ENCODE peak calls at places on chromosomes 12 and 14, in four cellular contexts. E is transverse colon, A is fibroblast of lung, T is pancreas. Y is an unnamed sample. For H3K4me1, the result is how much of the 10 kb centered on the place peaks cover.

GRCh38 chr12:2118061-2118460 is 65.3 kb downstream of the CACNA1C start:
- DNase-seq in E (no peak), A (no peak), T (no peak), Y (no peak)

GRCh38 chr12:9064201-9064814 is 51.4 kb downstream of the A2M start:
- DNase-seq in E (peak), A (peak), T (peak), Y (peak)

GRCh38 chr12:98064501-98064900 is 450.9 kb upstream of the TMPO start:
- DNase-seq in E (no peak), A (no peak), T (no peak), Y (no peak)

GRCh38 chr12:26789731-26790644 is 43.0 kb downstream of the ITPR2 start:
- DNase-seq in E (peak), A (peak), T (no peak), Y (no peak)

GRCh38 chr14:55715889-55716288 is 135.9 kb downstream of the KTN1 start:
- DNase-seq in E (no peak), A (peak), T (no peak), Y (no peak)

GRCh38 chr14:89625988-89626806 is 209.2 kb upstream of the FOXN3 start:
- DNase-seq in E (no peak), A (no peak), T (no peak), Y (no peak)

GRCh38 chr12:31521972-31522371 is 69.0 kb downstream of the DENND5B start:
- DNase-seq in E (no peak), A (peak), T (no peak), Y (no peak)

GRCh38 chr12:112901271-112901670 is 5.5 kb upstream of the OAS1 start:
- DNase-seq in E (peak), A (no peak), T (no peak), Y (peak)

GRCh38 chr12:45232771-45233372 is 17.0 kb downstream of the ANO6 start:
- DNase-seq in E (no peak), A (peak), T (peak), Y (no peak)

GRCh38 chr14:89641495-89642162 is 224.6 kb upstream of the FOXN3 start:
- DNase-seq in E (no peak), A (no peak), T (no peak), Y (no peak)

GRCh38 chr12:39905152-39905551 is 200.7 kb downstream of the SLC2A13 start:
- DNase-seq in E (peak), A (peak), T (peak), Y (no peak)

GRCh38 chr12:53097564-53098353 is at the start of gene IGFBP6:
- DNase-seq in E (peak), A (peak), T (peak), Y (peak)

GRCh38 chr14:61385002-61385685 is 63.8 kb downstream of the PRKCH start:
- DNase-seq in E (peak), A (no peak), T (no peak), Y (peak)

GRCh38 chr14:69326611-69327010 is 66.7 kb downstream of the GALNT16 start:
- DNase-seq in E (peak), A (no peak), T (no peak), Y (peak)

GRCh38 chr12:123200414-123200813 is 32.5 kb downstream of the MPHOSPH9 start:
- DNase-seq in E (no peak), A (no peak), T (no peak), Y (no peak)

GRCh38 chr12:108815875-108816594 is 41.3 kb downstream of the SSH1 start:
- DNase-seq in E (no peak), A (peak), T (no peak), Y (no peak)

GRCh38 chr14:93041002-93041401 is 74.7 kb downstream of the ITPK1 start:
- DNase-seq in E (no peak), A (no peak), T (no peak), Y (no peak)

GRCh38 chr14:93039649-93040315 is 75.9 kb downstream of the ITPK1 start:
- DNase-seq in E (no peak), A (no peak), T (no peak), Y (no peak)

GRCh38 chr14:93041830-93042229 is 73.9 kb downstream of the ITPK1 start:
- DNase-seq in E (no peak), A (no peak), T (no peak), Y (no peak)

GRCh38 chr14:93042968-93043940 is 72.5 kb downstream of the ITPK1 start:
- DNase-seq in E (peak), A (peak), T (peak), Y (peak)

DNA sequence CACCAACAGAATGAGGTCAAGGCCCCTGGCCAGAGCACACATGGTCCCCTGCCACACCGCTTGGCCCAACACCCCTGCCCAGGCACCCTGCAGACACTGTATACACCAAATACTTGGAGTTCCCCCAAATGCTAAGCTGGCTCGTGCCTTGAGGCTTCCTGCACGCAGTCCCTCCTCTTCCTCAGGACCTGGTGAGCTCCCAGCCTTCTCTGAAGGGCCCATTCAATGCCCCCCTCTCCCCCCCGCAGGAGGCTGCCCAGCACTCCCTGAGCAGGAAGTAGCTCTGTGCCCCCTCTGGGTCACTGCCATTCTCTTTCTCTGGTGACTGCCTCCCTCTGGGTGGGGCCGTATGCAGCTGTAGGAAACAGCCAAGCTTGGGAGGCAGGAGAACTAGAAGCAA is 75.3 kb downstream of the ITPK1 start:
- DNase-seq in E (peak), A (no peak), T (no peak), Y (no peak)
- H3K4me1 ChIP-seq in E (half or more), A (under half), T (under half), Y (half or more)

DNA sequence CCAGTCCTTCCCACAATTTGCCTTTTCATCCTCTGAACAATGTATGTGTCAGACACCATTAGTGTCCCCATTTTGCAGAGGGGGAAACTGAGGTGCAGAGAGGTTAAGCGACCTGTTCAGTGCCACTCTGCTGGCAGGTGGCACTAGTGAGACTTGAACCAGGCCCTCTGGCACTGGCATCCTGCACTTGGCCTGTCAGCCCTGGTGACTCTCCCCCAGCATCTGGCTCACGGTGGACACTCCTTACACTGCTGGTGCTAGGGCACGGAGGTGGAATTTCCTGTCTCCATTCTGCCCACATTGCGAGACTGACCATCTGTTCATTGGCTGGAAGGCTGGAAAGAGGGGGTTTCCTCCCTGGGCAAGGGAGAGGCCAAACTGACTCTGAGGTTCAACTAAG is 48.7 kb downstream of the CCNK start:
- DNase-seq in E (no peak), A (no peak), T (no peak), Y (no peak)
- H3K4me1 ChIP-seq in E (under half), A (under half), T (under half), Y (under half)

DNA sequence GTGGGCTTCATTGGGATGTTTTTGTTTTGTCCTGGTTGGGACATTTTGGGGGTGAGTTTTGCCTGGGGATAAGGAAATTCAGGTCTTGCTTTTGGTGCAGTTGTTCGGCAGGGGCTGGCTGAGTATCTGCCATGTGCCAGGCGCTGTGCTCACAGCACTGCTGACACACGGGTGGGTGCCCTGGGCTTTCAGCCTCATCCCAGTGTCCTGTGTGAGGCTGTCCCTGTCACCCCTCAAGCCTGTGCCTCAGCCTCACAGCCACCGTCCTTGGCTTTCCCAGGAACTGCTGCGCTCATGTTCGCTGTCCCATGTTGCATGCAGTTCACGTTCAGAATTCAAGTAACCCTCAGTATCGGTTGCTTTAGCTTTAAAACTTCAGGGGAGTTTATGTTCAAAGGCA is 24.9 kb downstream of the XRCC3 start:
- DNase-seq in E (no peak), A (no peak), T (no peak), Y (no peak)
- H3K4me1 ChIP-seq in E (under half), A (under half), T (under half), Y (under half)

GRCh38 chr12:49057888-49058287 is 2.7 kb downstream of the KMT2D start:
- DNase-seq in E (no peak), A (no peak), T (no peak), Y (peak)
- H3K4me1 ChIP-seq in E (under half), A (under half), T (under half), Y (under half)

GRCh38 chr14:22822619-22823551 is 6.8 kb upstream of the MRPL52 start:
- DNase-seq in E (peak), A (peak), T (peak), Y (peak)

GRCh38 chr14:22820731-22821130 is 5.5 kb upstream of the SLC7A7 start:
- DNase-seq in E (no peak), A (no peak), T (no peak), Y (no peak)

GRCh38 chr14:22824711-22825359 is 4.9 kb upstream of the MRPL52 start:
- DNase-seq in E (no peak), A (peak), T (no peak), Y (no peak)

GRCh38 chr14:22821193-22822016 is 6.2 kb upstream of the SLC7A7 start:
- DNase-seq in E (no peak), A (no peak), T (peak), Y (peak)

GRCh38 chr14:22822017-22822618 is 6.9 kb upstream of the SLC7A7 start:
- DNase-seq in E (no peak), A (no peak), T (no peak), Y (peak)
- H3K4me1 ChIP-seq in E (under half), A (under half), T (under half), Y (under half)

DNA sequence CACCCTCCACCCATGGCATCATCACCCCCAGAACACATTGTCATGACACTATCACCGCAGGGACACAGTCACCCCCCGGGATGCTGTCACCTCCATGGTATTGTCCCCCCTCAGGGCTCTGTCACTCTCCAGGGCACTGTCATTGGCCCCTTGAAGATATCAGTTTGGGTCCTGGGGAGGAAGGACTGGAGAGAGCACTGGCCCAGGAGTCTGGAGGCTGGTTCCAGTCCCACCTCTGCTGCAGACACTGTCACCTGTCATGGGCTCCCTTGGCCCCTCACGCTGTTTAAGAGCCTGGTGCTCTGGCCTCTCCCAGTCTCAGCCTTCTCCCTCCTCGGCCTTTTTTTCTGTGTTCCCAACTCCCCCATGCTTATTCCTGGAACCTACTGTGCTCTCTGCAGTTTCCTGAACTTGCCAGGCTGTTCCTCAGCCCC is 31.9 kb downstream of the SERPINA3 start:
- DNase-seq in E (no peak), A (no peak), T (no peak), Y (no peak)
- H3K4me1 ChIP-seq in E (under half), A (under half), T (under half), Y (under half)

GRCh38 chr12:120067901-120068300 is 48.7 kb downstream of the RAB35 start:
- DNase-seq in E (no peak), A (no peak), T (no peak), Y (no peak)
- H3K4me1 ChIP-seq in E (under half), A (under half), T (under half), Y (under half)

GRCh38 chr14:22555573-22556011 is 33.4 kb downstream of the DAD1 start:
- DNase-seq in E (no peak), A (no peak), T (no peak), Y (no peak)
- H3K4me1 ChIP-seq in E (half or more), A (under half), T (under half), Y (under half)

GRCh38 chr14:71478542-71478941 is 453.7 kb upstream of the RGS6 start:
- DNase-seq in E (no peak), A (peak), T (no peak), Y (no peak)
- H3K4me1 ChIP-seq in E (under half), A (under half), T (under half), Y (under half)

GRCh38 chr12:65977384-65977783 is 153.1 kb downstream of the HMGA2 start:
- DNase-seq in E (no peak), A (no peak), T (no peak), Y (no peak)
- H3K4me1 ChIP-seq in E (under half), A (under half), T (under half), Y (under half)

Y was measured in Peyer's patch.